ENCODE peak calls at places on chromosome 15, in nine cellular contexts. One of them, this sample, is unnamed.

GRCh38 chr15:94004697-94005096 is 226.7 kb upstream of the MCTP2 start:
- DNase-seq in NCI-H774: no peak
- DNase-seq in activated CD8-positive, alpha-beta memory T cell treated with anti-CD3 and anti-CD28 coated beads for 1 hour: no peak
- DNase-seq in iris pigment epithelial cell: no peak
- DNase-seq in fibroblast of lung: no peak
- DNase-seq in Calu3: no peak
- DNase-seq in left cardiac atrium: peak
- DNase-seq in Daoy: no peak
- DNase-seq in GM12878: no peak
- DNase-seq in this sample: no peak

GRCh38 chr15:96362759-96363678 is 32.5 kb downstream of the NR2F2 start:
- DNase-seq in fibroblast of lung: no peak
- DNase-seq in Calu3: no peak
- DNase-seq in left cardiac atrium: no peak
- DNase-seq in Daoy: no peak
- DNase-seq in iris pigment epithelial cell: no peak
- DNase-seq in NCI-H774: no peak
- DNase-seq in GM12878: no peak
- DNase-seq in activated CD8-positive, alpha-beta memory T cell treated with anti-CD3 and anti-CD28 coated beads for 1 hour: no peak
- DNase-seq in this sample: no peak

GRCh38 chr15:70065006-70065722 is 32.6 kb downstream of the TLE3 start:
- DNase-seq in Calu3: peak
- DNase-seq in activated CD8-positive, alpha-beta memory T cell treated with anti-CD3 and anti-CD28 coated beads for 1 hour: no peak
- DNase-seq in fibroblast of lung: no peak
- DNase-seq in iris pigment epithelial cell: no peak
- DNase-seq in NCI-H774: no peak
- DNase-seq in left cardiac atrium: no peak
- DNase-seq in Daoy: no peak
- DNase-seq in GM12878: no peak
- DNase-seq in this sample: peak

GRCh38 chr15:37103475-37104071 is 3.2 kb upstream of the MEIS2 start:
- DNase-seq in iris pigment epithelial cell: no peak
- DNase-seq in fibroblast of lung: no peak
- DNase-seq in activated CD8-positive, alpha-beta memory T cell treated with anti-CD3 and anti-CD28 coated beads for 1 hour: no peak
- DNase-seq in Daoy: no peak
- DNase-seq in NCI-H774: no peak
- DNase-seq in Calu3: no peak
- DNase-seq in GM12878: no peak
- DNase-seq in left cardiac atrium: no peak
- DNase-seq in this sample: no peak

GRCh38 chr15:54026258-54026657 is 48.0 kb downstream of the UNC13C start:
- DNase-seq in Calu3: no peak
- DNase-seq in activated CD8-positive, alpha-beta memory T cell treated with anti-CD3 and anti-CD28 coated beads for 1 hour: no peak
- DNase-seq in NCI-H774: no peak
- DNase-seq in fibroblast of lung: no peak
- DNase-seq in iris pigment epithelial cell: no peak
- DNase-seq in Daoy: no peak
- DNase-seq in GM12878: no peak
- DNase-seq in left cardiac atrium: no peak
- DNase-seq in this sample: no peak

GRCh38 chr15:77031376-77032050 is 36.6 kb downstream of the PSTPIP1 start:
- DNase-seq in activated CD8-positive, alpha-beta memory T cell treated with anti-CD3 and anti-CD28 coated beads for 1 hour: no peak
- DNase-seq in iris pigment epithelial cell: no peak
- DNase-seq in left cardiac atrium: peak
- DNase-seq in Calu3: peak
- DNase-seq in fibroblast of lung: no peak
- DNase-seq in NCI-H774: peak
- DNase-seq in Daoy: peak
- DNase-seq in GM12878: no peak
- DNase-seq in this sample: no peak

GRCh38 chr15:91515188-91515754 is 338.2 kb upstream of the SLCO3A1 start:
- DNase-seq in activated CD8-positive, alpha-beta memory T cell treated with anti-CD3 and anti-CD28 coated beads for 1 hour: no peak
- DNase-seq in left cardiac atrium: peak
- DNase-seq in Calu3: peak
- DNase-seq in Daoy: peak
- DNase-seq in fibroblast of lung: peak
- DNase-seq in iris pigment epithelial cell: peak
- DNase-seq in GM12878: no peak
- DNase-seq in NCI-H774: no peak
- DNase-seq in this sample: no peak

GRCh38 chr15:43516185-43516584 is 1.2 kb upstream of the MAP1A start:
- DNase-seq in Daoy: no peak
- DNase-seq in NCI-H774: no peak
- DNase-seq in activated CD8-positive, alpha-beta memory T cell treated with anti-CD3 and anti-CD28 coated beads for 1 hour: no peak
- DNase-seq in left cardiac atrium: peak
- DNase-seq in fibroblast of lung: peak
- DNase-seq in GM12878: no peak
- DNase-seq in Calu3: no peak
- DNase-seq in iris pigment epithelial cell: no peak
- DNase-seq in this sample: peak

GRCh38 chr15:78709263-78709882 is 68.4 kb upstream of the CHRNB4 start:
- DNase-seq in fibroblast of lung: no peak
- DNase-seq in Daoy: peak
- DNase-seq in left cardiac atrium: peak
- DNase-seq in NCI-H774: peak
- DNase-seq in GM12878: no peak
- DNase-seq in activated CD8-positive, alpha-beta memory T cell treated with anti-CD3 and anti-CD28 coated beads for 1 hour: peak
- DNase-seq in Calu3: peak
- DNase-seq in iris pigment epithelial cell: no peak
- DNase-seq in this sample: peak

GRCh38 chr15:70328137-70329115 is 230.7 kb upstream of the TLE3 start:
- DNase-seq in GM12878: no peak
- DNase-seq in iris pigment epithelial cell: peak
- DNase-seq in Calu3: no peak
- DNase-seq in left cardiac atrium: peak
- DNase-seq in NCI-H774: no peak
- DNase-seq in Daoy: peak
- DNase-seq in fibroblast of lung: peak
- DNase-seq in activated CD8-positive, alpha-beta memory T cell treated with anti-CD3 and anti-CD28 coated beads for 1 hour: no peak
- DNase-seq in this sample: peak

GRCh38 chr15:47961401-47962090 is 159.2 kb upstream of the SLC24A5 start:
- DNase-seq in fibroblast of lung: no peak
- DNase-seq in NCI-H774: no peak
- DNase-seq in Daoy: no peak
- DNase-seq in activated CD8-positive, alpha-beta memory T cell treated with anti-CD3 and anti-CD28 coated beads for 1 hour: no peak
- DNase-seq in Calu3: no peak
- DNase-seq in GM12878: peak
- DNase-seq in left cardiac atrium: no peak
- DNase-seq in iris pigment epithelial cell: no peak
- DNase-seq in this sample: no peak

GRCh38 chr15:47822066-47822465 is 104.8 kb downstream of the SEMA6D start:
- DNase-seq in NCI-H774: no peak
- DNase-seq in GM12878: no peak
- DNase-seq in fibroblast of lung: no peak
- DNase-seq in Calu3: no peak
- DNase-seq in activated CD8-positive, alpha-beta memory T cell treated with anti-CD3 and anti-CD28 coated beads for 1 hour: no peak
- DNase-seq in left cardiac atrium: no peak
- DNase-seq in Daoy: no peak
- DNase-seq in iris pigment epithelial cell: no peak
- DNase-seq in this sample: peak

GRCh38 chr15:83292317-83292716 is 7.9 kb upstream of the BNC1 start:
- DNase-seq in iris pigment epithelial cell: peak
- DNase-seq in NCI-H774: no peak
- DNase-seq in Daoy: peak
- DNase-seq in left cardiac atrium: no peak
- DNase-seq in GM12878: no peak
- DNase-seq in activated CD8-positive, alpha-beta memory T cell treated with anti-CD3 and anti-CD28 coated beads for 1 hour: no peak
- DNase-seq in Calu3: no peak
- DNase-seq in fibroblast of lung: peak
- DNase-seq in this sample: no peak

GRCh38 chr15:82315519-82316246 is 33.6 kb downstream of the GOLGA6L10 start:
- DNase-seq in iris pigment epithelial cell: no peak
- DNase-seq in activated CD8-positive, alpha-beta memory T cell treated with anti-CD3 and anti-CD28 coated beads for 1 hour: no peak
- DNase-seq in GM12878: no peak
- DNase-seq in left cardiac atrium: no peak
- DNase-seq in NCI-H774: no peak
- DNase-seq in fibroblast of lung: no peak
- DNase-seq in Daoy: no peak
- DNase-seq in Calu3: no peak
- DNase-seq in this sample: no peak

This sample was measured in thyroid gland.